ENCODE peak calls at places on chromosomes 12 and 14, in six cellular contexts. B is HepG2, V is HEK293T, E is transverse colon, G is NCI-H1048, O is NCI-H460. S is an unnamed sample.

GRCh38 chr12:109170335-109170734 is 53.9 kb downstream of the ACACB start:
- DNase-seq in B (no peak), V (no peak), E (no peak), G (no peak), O (no peak), S (no peak)

GRCh38 chr12:2417761-2418160 is 365.0 kb downstream of the CACNA1C start:
- DNase-seq in B (no peak), V (no peak), E (no peak), G (no peak), O (no peak), S (no peak)

GRCh38 chr12:56086096-56086495 is 6.1 kb downstream of the ERBB3 start:
- DNase-seq in B (no peak), V (no peak), E (peak; percentile 57), G (no peak), O (no peak), S (no peak)

GRCh38 chr12:82673698-82674097 is 13.0 kb upstream of the TMTC2 start:
- DNase-seq in B (no peak), V (no peak), E (no peak), G (no peak), O (no peak), S (no peak)

GRCh38 chr14:24425704-24426103 is 3.8 kb downstream of the CBLN3 start:
- DNase-seq in B (peak; percentile 63), V (no peak), E (no peak), G (no peak), O (no peak), S (no peak)

GRCh38 chr14:63179383-63179782 is 24.9 kb upstream of the RHOJ start:
- DNase-seq in B (no peak), V (no peak), E (no peak), G (no peak), O (no peak), S (no peak)

GRCh38 chr12:21607701-21608100 is 3.1 kb upstream of the GYS2 start:
- DNase-seq in B (no peak), V (no peak), E (no peak), G (no peak), O (no peak), S (no peak)

GRCh38 chr12:25276199-25276937 is 25.6 kb upstream of the KRAS start:
- DNase-seq in B (peak; percentile 63), V (peak; percentile 33), E (peak; percentile 72), G (no peak), O (peak; percentile 71), S (no peak)

GRCh38 chr14:92503756-92504491 is 9.7 kb upstream of the RIN3 start:
- DNase-seq in B (peak; percentile 94), V (no peak), E (no peak), G (no peak), O (no peak), S (no peak)

GRCh38 chr14:71209888-71210287 is 302.6 kb downstream of the PCNX1 start:
- DNase-seq in B (no peak), V (no peak), E (no peak), G (no peak), O (no peak), S (no peak)

GRCh38 chr14:63737582-63738006 is 9.7 kb upstream of the SGPP1 start:
- DNase-seq in B (no peak), V (no peak), E (no peak), G (no peak), O (no peak), S (peak; percentile 40)

GRCh38 chr12:27667540-27667939 is 28.7 kb upstream of the REP15 start:
- DNase-seq in B (no peak), V (no peak), E (no peak), G (no peak), O (no peak), S (no peak)

GRCh38 chr14:73762375-73762822 is 48.2 kb upstream of the PNMA1 start:
- DNase-seq in B (no peak), V (no peak), E (peak; percentile 70), G (no peak), O (no peak), S (peak; percentile 44)

GRCh38 chr12:71780207-71780822 is 25.7 kb downstream of the RAB21 start:
- DNase-seq in B (peak; percentile 20), V (peak; percentile 34), E (peak; percentile 47), G (no peak), O (peak; percentile 39), S (peak; percentile 58)

GRCh38 chr12:101552277-101552676 is 42.5 kb upstream of the MYBPC1 start:
- DNase-seq in B (no peak), V (no peak), E (no peak), G (no peak), O (peak; percentile 65), S (no peak)

GRCh38 chr14:102508410-102508773 is 1.2 kb downstream of the ANKRD9 start:
- DNase-seq in B (peak; percentile 59), V (peak; percentile 31), E (peak; percentile 89), G (no peak), O (no peak), S (no peak)

GRCh38 chr12:63913929-63914328 is 69.4 kb downstream of the SRGAP1 start:
- DNase-seq in B (no peak), V (no peak), E (no peak), G (no peak), O (no peak), S (no peak)

GRCh38 chr14:38964630-38965029 is 138.4 kb downstream of the SEC23A start:
- DNase-seq in B (peak; percentile 87), V (no peak), E (no peak), G (no peak), O (no peak), S (no peak)

GRCh38 chr12:3842517-3842916 is 30.7 kb downstream of the PARP11 start:
- DNase-seq in B (no peak), V (no peak), E (no peak), G (no peak), O (no peak), S (no peak)